ENCODE peak calls at places on chromosomes 6 and 20, in nine cellular contexts. X is IMR-90, D is endothelial cell of umbilical vein, P is H1, V is A549, B is body of pancreas, S is lower leg skin, U is ovary, Y is transverse colon. T is an unnamed sample.

GRCh38 chr6:121135425-121135824 is 198.9 kb downstream of the TBC1D32 start:
- DNase-seq in X (no peak), D (no peak), P (no peak), V (no peak), B (peak), S (no peak), U (no peak), Y (no peak), T (no peak)

GRCh38 chr6:129253731-129254130 is 370.8 kb downstream of the LAMA2 start:
- DNase-seq in X (no peak), D (no peak), P (no peak), V (no peak), B (no peak), S (no peak), U (no peak), Y (no peak), T (no peak)

GRCh38 chr6:1609662-1610496 is at the start of gene FOXC1:
- DNase-seq in X (peak), D (peak), P (no peak), V (peak), B (peak), S (peak), U (peak), Y (peak), T (peak)

GRCh38 chr6:161242779-161243693 is 30.8 kb downstream of the AGPAT4 start:
- DNase-seq in X (peak), D (no peak), P (peak), V (no peak), B (no peak), S (no peak), U (no peak), Y (no peak), T (peak)

GRCh38 chr6:101276066-101276465 is 117.4 kb upstream of the GRIK2 start:
- DNase-seq in X (no peak), D (no peak), P (no peak), V (no peak), B (no peak), S (no peak), U (no peak), Y (no peak), T (no peak)

GRCh38 chr20:6819599-6819998 is 52.1 kb downstream of the BMP2 start:
- DNase-seq in X (no peak), D (peak), P (no peak), V (no peak), B (peak), S (no peak), U (no peak), Y (peak), T (no peak)

GRCh38 chr6:137709424-137710281 is 157.4 kb upstream of the TNFAIP3 start:
- DNase-seq in X (peak), D (no peak), P (no peak), V (no peak), B (no peak), S (no peak), U (no peak), Y (no peak), T (no peak)

GRCh38 chr6:70059047-70059719 is 192.8 kb downstream of the COL19A1 start:
- DNase-seq in X (no peak), D (no peak), P (no peak), V (no peak), B (no peak), S (no peak), U (no peak), Y (no peak), T (no peak)

DNA sequence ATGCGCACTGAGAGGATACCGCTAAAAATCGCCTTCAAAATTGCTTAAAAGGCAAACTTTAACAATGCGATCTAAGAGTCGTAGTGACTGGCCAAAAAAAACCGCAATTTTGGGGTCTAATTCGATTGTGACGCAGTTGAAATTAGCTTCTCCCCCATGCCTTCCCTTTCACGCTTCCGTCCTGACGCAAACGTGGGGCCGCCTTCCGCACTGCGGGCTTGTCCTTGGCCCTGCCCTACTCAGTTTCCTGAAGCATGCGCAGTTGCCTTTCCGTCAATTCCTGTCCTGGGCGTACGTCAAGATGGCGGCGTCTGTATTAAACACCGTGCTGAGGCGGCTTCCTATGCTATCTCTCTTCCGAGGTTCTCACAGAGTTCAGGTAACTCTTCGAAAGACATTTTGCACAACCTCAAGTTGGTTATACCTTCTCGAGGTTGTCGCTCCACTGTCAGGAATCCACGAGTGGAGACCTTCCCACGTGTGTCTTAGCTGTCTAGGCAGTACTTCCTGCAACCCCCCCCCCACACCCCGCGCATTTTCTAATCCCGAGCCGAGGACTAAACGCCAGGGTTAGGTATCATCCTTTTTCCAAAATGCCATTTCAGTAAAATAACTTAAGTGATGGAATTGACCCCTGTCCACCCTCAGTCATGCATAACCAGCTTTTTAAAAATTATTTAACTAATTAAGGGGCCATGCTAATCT is at the start of gene MRPS18B:
- DNase-seq in X (peak), D (peak), P (peak), V (peak), B (peak), S (peak), U (peak), Y (peak), T (peak)
- TF ChIP-seq POLR2A in X (no peak), D (peak), P (no peak), V (peak), B (no peak), S (peak), U (peak), Y (peak), T (peak)

GRCh38 chr20:11912664-11913415 is 4.9 kb upstream of the BTBD3 start:
- DNase-seq in X (no peak), D (no peak), P (no peak), V (no peak), B (no peak), S (no peak), U (no peak), Y (no peak), T (no peak)
- H3K4me3 ChIP-seq in X (no peak), D (no peak), P (no peak), V (no peak), B (no peak), S (no peak), U (no peak), Y (no peak), T (no peak)

GRCh38 chr20:3927486-3928291 is 38.5 kb downstream of the PANK2 start:
- DNase-seq in X (peak), D (no peak), P (peak), V (no peak), B (peak), S (no peak), U (no peak), Y (no peak), T (no peak)
- TF ChIP-seq POLR2A in X (no peak), D (no peak), P (peak), V (no peak), B (no peak), S (no peak), U (no peak), Y (no peak), T (no peak)

GRCh38 chr6:133854633-133855598 is 34.0 kb upstream of the TCF21 start:
- DNase-seq in X (no peak), D (no peak), P (peak), V (no peak), B (no peak), S (no peak), U (no peak), Y (no peak), T (no peak)
- H3K4me3 ChIP-seq in X (peak), D (no peak), P (peak), V (no peak), B (no peak), S (no peak), U (no peak), Y (no peak), T (no peak)

DNA sequence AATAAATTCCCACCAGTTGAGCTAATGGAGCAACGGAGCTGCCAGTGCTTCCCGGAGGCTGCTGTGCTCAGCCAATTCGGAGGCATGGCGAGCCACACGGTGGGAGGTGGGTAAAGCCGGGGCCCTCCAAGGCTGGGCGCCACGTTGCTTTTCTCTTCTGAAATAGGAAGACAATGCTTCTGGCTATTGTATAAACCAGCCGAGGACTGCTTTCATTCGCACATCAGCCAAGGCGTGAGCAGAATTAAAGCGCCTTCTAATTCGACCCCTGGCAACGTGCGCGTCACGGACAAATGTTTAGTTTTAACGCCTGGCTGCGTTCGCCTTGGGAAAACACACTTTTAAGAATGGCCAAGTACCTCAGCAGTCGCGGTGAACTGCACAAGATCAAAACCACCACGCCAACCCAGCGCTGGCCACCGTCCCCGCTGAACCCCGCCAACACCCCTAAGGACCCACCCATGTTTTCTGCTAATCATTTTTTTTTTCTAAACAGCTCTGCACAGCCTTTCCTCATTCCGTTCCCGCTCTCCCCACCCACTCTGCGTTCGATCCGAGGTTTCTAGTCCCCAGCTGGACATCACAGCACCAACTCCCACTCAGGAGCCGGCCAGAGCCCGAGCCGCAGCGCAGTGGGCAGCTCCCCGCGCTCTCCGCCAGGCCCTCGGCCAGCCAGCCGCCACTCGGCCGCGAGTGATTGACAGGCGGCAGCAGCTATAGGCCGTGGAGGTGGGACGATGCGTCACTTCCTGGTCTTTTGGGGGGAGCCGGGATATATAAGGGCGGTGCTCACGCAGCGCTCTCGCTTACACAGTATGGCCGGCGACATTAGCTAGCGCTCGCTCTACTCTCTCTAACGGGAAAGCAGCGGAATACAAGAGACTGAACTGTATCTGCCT is at the start of gene AMD1:
- DNase-seq in X (peak), D (peak), P (peak), V (peak), B (peak), S (peak), U (peak), Y (peak), T (peak)
- TF ChIP-seq POLR2A in X (peak), D (peak), P (peak), V (peak), B (peak), S (peak), U (peak), Y (peak), T (peak)

DNA sequence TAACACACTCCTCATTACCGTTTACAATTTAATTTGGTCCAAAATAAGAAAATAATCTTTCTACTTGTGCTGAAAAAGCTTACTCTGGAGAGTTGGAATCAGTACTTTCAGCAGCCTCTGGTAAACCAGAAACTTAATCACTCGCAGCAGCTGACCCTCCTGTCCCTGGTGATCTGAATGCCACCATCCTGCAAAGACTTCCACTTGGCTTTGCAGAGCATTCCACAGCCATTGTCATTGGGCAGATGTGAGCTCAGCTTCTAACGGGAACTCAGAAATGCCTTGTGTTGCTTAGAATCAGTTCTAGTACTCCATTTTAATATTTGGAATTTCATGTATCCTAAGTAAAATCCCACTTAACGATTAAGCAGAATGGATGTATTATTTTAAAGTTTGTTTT is 59.7 kb downstream of the PHACTR1 start:
- DNase-seq in X (no peak), D (no peak), P (no peak), V (no peak), B (no peak), S (no peak), U (no peak), Y (no peak), T (no peak)
- H3K4me3 ChIP-seq in X (no peak), D (no peak), P (no peak), V (no peak), B (no peak), S (no peak), U (no peak), Y (no peak), T (no peak)

GRCh38 chr6:30618270-30618787 is 689 bp downstream of the MRPS18B start:
- DNase-seq in X (no peak), D (no peak), P (no peak), V (no peak), B (no peak), S (no peak), U (no peak), Y (peak), T (no peak)
- TF ChIP-seq POLR2A in X (no peak), D (no peak), P (no peak), V (no peak), B (no peak), S (no peak), U (no peak), Y (peak), T (no peak)